ENCODE peak calls at places on chromosomes 1 and 21, in six cellular contexts. D is activated T-cell treated with anti-CD3 and anti-CD28 coated beads for 24 hours, X is NCI-H524, Y is NCI-H1092 treated with DMSO at 0.1 percent for 48 hours, G is GM03348, W is AG09319. O is an unnamed sample.

GRCh38 chr1:33974147-33974546 is 110.3 kb downstream of the HMGB4 start:
- DNase-seq in G (no peak), Y (peak), X (no peak), W (no peak), D (no peak), O (no peak)

GRCh38 chr1:240474133-240474614 is 137.8 kb downstream of the GREM2 start:
- DNase-seq in D (no peak), X (no peak), W (no peak), G (no peak), Y (no peak), O (no peak)

GRCh38 chr1:65458730-65459396 is 38.4 kb downstream of the LEPR start:
- DNase-seq in D (no peak), G (peak), X (no peak), Y (no peak), W (no peak), O (no peak)

GRCh38 chr1:227574926-227575325 is 11.6 kb downstream of the ZNF678 start:
- DNase-seq in D (no peak), Y (no peak), G (no peak), X (no peak), W (no peak), O (no peak)

GRCh38 chr21:34771512-34772028 is 102.8 kb downstream of the CLIC6 start:
- DNase-seq in W (no peak), X (no peak), D (no peak), Y (no peak), G (peak), O (no peak)

GRCh38 chr1:54811739-54812655 is 10.9 kb upstream of the TTC22 start:
- DNase-seq in W (no peak), D (no peak), Y (no peak), X (no peak), G (no peak), O (no peak)

GRCh38 chr1:232600430-232601258 is 29.3 kb downstream of the SIPA1L2 start:
- DNase-seq in G (no peak), X (no peak), W (no peak), Y (peak), D (no peak), O (no peak)

GRCh38 chr1:90706437-90707362 is 10.4 kb downstream of the BARHL2 start:
- DNase-seq in X (no peak), G (no peak), Y (peak), W (no peak), D (no peak), O (no peak)

GRCh38 chr1:56446531-56447098 is 132.7 kb downstream of the PLPP3 start:
- DNase-seq in W (no peak), Y (no peak), X (no peak), D (no peak), G (no peak), O (no peak)

GRCh38 chr1:21337931-21338567 is 47.8 kb upstream of the ECE1 start:
- DNase-seq in Y (peak), G (peak), W (peak), X (no peak), D (no peak), O (no peak)

GRCh38 chr1:1922782-1923680 is 4.0 kb upstream of the TMEM52 start:
- DNase-seq in X (no peak), G (no peak), D (no peak), Y (no peak), W (no peak), O (no peak)

GRCh38 chr21:46083271-46084040 is 14.5 kb upstream of the COL6A2 start:
- DNase-seq in X (no peak), G (peak), Y (no peak), W (peak), D (no peak), O (no peak)

GRCh38 chr1:154453577-154454352 is 48.3 kb upstream of the TDRD10 start:
- DNase-seq in G (peak), D (no peak), W (no peak), X (no peak), Y (no peak), O (no peak)

GRCh38 chr1:78408830-78409229 is 81.9 kb upstream of the PTGFR start:
- DNase-seq in D (no peak), X (no peak), Y (no peak), G (peak), W (peak), O (no peak)

GRCh38 chr1:94709891-94710581 is 110.1 kb upstream of the SLC44A3 start:
- DNase-seq in W (no peak), G (peak), X (no peak), D (no peak), Y (no peak), O (no peak)

GRCh38 chr1:234724517-234725176 is 114.7 kb upstream of the IRF2BP2 start:
- DNase-seq in X (no peak), G (no peak), D (no peak), Y (peak), W (no peak), O (no peak)

GRCh38 chr1:52915855-52916220 is 5.7 kb downstream of the ECHDC2 start:
- DNase-seq in Y (no peak), W (no peak), X (no peak), G (no peak), D (no peak), O (no peak)

GRCh38 chr1:203368624-203369451 is 17.9 kb upstream of the FMOD start:
- DNase-seq in X (no peak), D (no peak), W (peak), G (peak), Y (peak), O (no peak)

GRCh38 chr1:208349679-208350330 is 105.6 kb upstream of the PLXNA2 start:
- DNase-seq in X (peak), Y (no peak), D (no peak), W (no peak), G (no peak), O (peak)

GRCh38 chr1:14855278-14855677 is 256.8 kb downstream of the KAZN start:
- DNase-seq in W (no peak), Y (no peak), X (no peak), D (no peak), G (no peak), O (no peak)

GRCh38 chr1:4711944-4712343 is 57.5 kb downstream of the AJAP1 start:
- DNase-seq in W (no peak), X (no peak), Y (no peak), G (no peak), D (no peak), O (no peak)

GRCh38 chr1:245234217-245235120 is 79.7 kb downstream of the KIF26B start:
- DNase-seq in W (no peak), X (no peak), D (no peak), G (no peak), Y (peak), O (no peak)

GRCh38 chr1:23577056-23577985 is 18.0 kb upstream of the ID3 start:
- DNase-seq in G (peak), Y (no peak), X (no peak), D (no peak), W (no peak), O (no peak)

GRCh38 chr1:36136535-36136934 is 11.5 kb upstream of the COL8A2 start:
- DNase-seq in X (no peak), D (no peak), Y (no peak), G (peak), W (peak), O (no peak)

GRCh38 chr21:39009587-39010225 is 173.5 kb downstream of the PSMG1 start:
- DNase-seq in D (no peak), Y (no peak), X (no peak), W (no peak), G (no peak), O (no peak)

GRCh38 chr1:234433563-234434285 is 45.3 kb downstream of the TARBP1 start:
- DNase-seq in W (no peak), Y (no peak), D (no peak), X (no peak), G (peak), O (no peak)

GRCh38 chr1:205933672-205934618 is 9.3 kb downstream of the SLC26A9 start:
- DNase-seq in W (no peak), D (no peak), G (peak), X (no peak), Y (peak), O (no peak)

GRCh38 chr1:51234721-51235425 is 1.2 kb upstream of the RNF11 start:
- DNase-seq in W (no peak), D (peak), G (no peak), Y (peak), X (peak), O (peak)

GRCh38 chr1:47663286-47663685 is 225.4 kb downstream of the FOXD2 start:
- DNase-seq in G (no peak), W (no peak), D (no peak), Y (no peak), X (no peak), O (no peak)

GRCh38 chr1:244231193-244231571 is 180.1 kb downstream of the ZBTB18 start:
- DNase-seq in Y (no peak), D (no peak), W (no peak), G (peak), X (no peak), O (no peak)

O was measured in NCI-H1694.